ENCODE peak calls at places on chromosomes 6 and 20, in nine cellular contexts. One of them, this sample, is unnamed.

GRCh38 chr20:32325706-32326506 is 32.2 kb upstream of the ASXL1 start:
- DNase-seq in activated CD4-positive, alpha-beta T cell treated with anti-CD3 and anti-CD28 coated beads, Interleukin-2, amount 50 U/mL, for 1 hour: no peak
- DNase-seq in NCI-H774: peak; percentile 78
- DNase-seq in gastrocnemius medialis: no peak
- DNase-seq in T-cell: no peak
- DNase-seq in testis: no peak
- DNase-seq in fibroblast of lung: peak; percentile 61
- DNase-seq in NCI-H1694 treated with DMSO at 0.1 percent for 48 hours: no peak
- DNase-seq in KG1: no peak
- DNase-seq in this sample: no peak

GRCh38 chr6:3592371-3592941 is 135.6 kb upstream of the SLC22A23 start:
- DNase-seq in activated CD4-positive, alpha-beta T cell treated with anti-CD3 and anti-CD28 coated beads, Interleukin-2, amount 50 U/mL, for 1 hour: no peak
- DNase-seq in NCI-H774: no peak
- DNase-seq in gastrocnemius medialis: no peak
- DNase-seq in T-cell: no peak
- DNase-seq in testis: no peak
- DNase-seq in fibroblast of lung: peak; percentile 93
- DNase-seq in NCI-H1694 treated with DMSO at 0.1 percent for 48 hours: no peak
- DNase-seq in KG1: no peak
- DNase-seq in this sample: no peak

GRCh38 chr20:4585104-4585753 is 136.5 kb upstream of the PRND start:
- DNase-seq in activated CD4-positive, alpha-beta T cell treated with anti-CD3 and anti-CD28 coated beads, Interleukin-2, amount 50 U/mL, for 1 hour: no peak
- DNase-seq in NCI-H774: no peak
- DNase-seq in gastrocnemius medialis: no peak
- DNase-seq in T-cell: no peak
- DNase-seq in testis: no peak
- DNase-seq in fibroblast of lung: peak; percentile 94
- DNase-seq in NCI-H1694 treated with DMSO at 0.1 percent for 48 hours: no peak
- DNase-seq in KG1: no peak
- DNase-seq in this sample: no peak

GRCh38 chr6:158970640-158971291 is 29.2 kb downstream of the RSPH3 start:
- DNase-seq in activated CD4-positive, alpha-beta T cell treated with anti-CD3 and anti-CD28 coated beads, Interleukin-2, amount 50 U/mL, for 1 hour: no peak
- DNase-seq in NCI-H774: peak; percentile 7
- DNase-seq in gastrocnemius medialis: no peak
- DNase-seq in T-cell: no peak
- DNase-seq in testis: no peak
- DNase-seq in fibroblast of lung: no peak
- DNase-seq in NCI-H1694 treated with DMSO at 0.1 percent for 48 hours: no peak
- DNase-seq in KG1: no peak
- DNase-seq in this sample: no peak

GRCh38 chr6:142784344-142784743 is 160.6 kb downstream of the HIVEP2 start:
- DNase-seq in activated CD4-positive, alpha-beta T cell treated with anti-CD3 and anti-CD28 coated beads, Interleukin-2, amount 50 U/mL, for 1 hour: no peak
- DNase-seq in NCI-H774: no peak
- DNase-seq in gastrocnemius medialis: no peak
- DNase-seq in T-cell: no peak
- DNase-seq in testis: no peak
- DNase-seq in fibroblast of lung: no peak
- DNase-seq in NCI-H1694 treated with DMSO at 0.1 percent for 48 hours: no peak
- DNase-seq in KG1: peak; percentile 24
- DNase-seq in this sample: no peak

GRCh38 chr20:44540834-44541233 is 19.0 kb upstream of the SERINC3 start:
- DNase-seq in activated CD4-positive, alpha-beta T cell treated with anti-CD3 and anti-CD28 coated beads, Interleukin-2, amount 50 U/mL, for 1 hour: no peak
- DNase-seq in NCI-H774: no peak
- DNase-seq in gastrocnemius medialis: no peak
- DNase-seq in T-cell: no peak
- DNase-seq in testis: no peak
- DNase-seq in fibroblast of lung: no peak
- DNase-seq in NCI-H1694 treated with DMSO at 0.1 percent for 48 hours: no peak
- DNase-seq in KG1: no peak
- DNase-seq in this sample: no peak

GRCh38 chr6:151425561-151425960 is 26.4 kb downstream of the RMND1 start:
- DNase-seq in activated CD4-positive, alpha-beta T cell treated with anti-CD3 and anti-CD28 coated beads, Interleukin-2, amount 50 U/mL, for 1 hour: no peak
- DNase-seq in NCI-H774: no peak
- DNase-seq in gastrocnemius medialis: no peak
- DNase-seq in T-cell: no peak
- DNase-seq in testis: no peak
- DNase-seq in fibroblast of lung: no peak
- DNase-seq in NCI-H1694 treated with DMSO at 0.1 percent for 48 hours: no peak
- DNase-seq in KG1: no peak
- DNase-seq in this sample: no peak

GRCh38 chr20:1935696-1936366 is 40.6 kb downstream of the SIRPA start:
- DNase-seq in activated CD4-positive, alpha-beta T cell treated with anti-CD3 and anti-CD28 coated beads, Interleukin-2, amount 50 U/mL, for 1 hour: no peak
- DNase-seq in NCI-H774: no peak
- DNase-seq in gastrocnemius medialis: no peak
- DNase-seq in T-cell: no peak
- DNase-seq in testis: peak; percentile 78
- DNase-seq in fibroblast of lung: no peak
- DNase-seq in NCI-H1694 treated with DMSO at 0.1 percent for 48 hours: no peak
- DNase-seq in KG1: no peak
- DNase-seq in this sample: no peak

GRCh38 chr6:149168968-149169367 is 148.5 kb upstream of the TAB2 start:
- DNase-seq in activated CD4-positive, alpha-beta T cell treated with anti-CD3 and anti-CD28 coated beads, Interleukin-2, amount 50 U/mL, for 1 hour: no peak
- DNase-seq in NCI-H774: no peak
- DNase-seq in gastrocnemius medialis: no peak
- DNase-seq in T-cell: no peak
- DNase-seq in testis: no peak
- DNase-seq in fibroblast of lung: no peak
- DNase-seq in NCI-H1694 treated with DMSO at 0.1 percent for 48 hours: no peak
- DNase-seq in KG1: no peak
- DNase-seq in this sample: no peak

GRCh38 chr6:140394141-140394540 is 1019.7 kb upstream of the CITED2 start:
- DNase-seq in activated CD4-positive, alpha-beta T cell treated with anti-CD3 and anti-CD28 coated beads, Interleukin-2, amount 50 U/mL, for 1 hour: no peak
- DNase-seq in NCI-H774: no peak
- DNase-seq in gastrocnemius medialis: no peak
- DNase-seq in T-cell: no peak
- DNase-seq in testis: no peak
- DNase-seq in fibroblast of lung: peak; percentile 28
- DNase-seq in NCI-H1694 treated with DMSO at 0.1 percent for 48 hours: no peak
- DNase-seq in KG1: no peak
- DNase-seq in this sample: no peak

GRCh38 chr6:79604583-79605037 is 26.5 kb upstream of the SH3BGRL2 start:
- DNase-seq in activated CD4-positive, alpha-beta T cell treated with anti-CD3 and anti-CD28 coated beads, Interleukin-2, amount 50 U/mL, for 1 hour: no peak
- DNase-seq in NCI-H774: no peak
- DNase-seq in gastrocnemius medialis: no peak
- DNase-seq in T-cell: no peak
- DNase-seq in testis: no peak
- DNase-seq in fibroblast of lung: no peak
- DNase-seq in NCI-H1694 treated with DMSO at 0.1 percent for 48 hours: no peak
- DNase-seq in KG1: no peak
- DNase-seq in this sample: no peak

GRCh38 chr6:35722121-35722761 is 14.6 kb upstream of the ARMC12 start:
- DNase-seq in activated CD4-positive, alpha-beta T cell treated with anti-CD3 and anti-CD28 coated beads, Interleukin-2, amount 50 U/mL, for 1 hour: no peak
- DNase-seq in NCI-H774: no peak
- DNase-seq in gastrocnemius medialis: peak; percentile 94
- DNase-seq in T-cell: no peak
- DNase-seq in testis: peak; percentile 78
- DNase-seq in fibroblast of lung: peak; percentile 41
- DNase-seq in NCI-H1694 treated with DMSO at 0.1 percent for 48 hours: no peak
- DNase-seq in KG1: no peak
- DNase-seq in this sample: no peak

GRCh38 chr6:33628401-33628964 is 7.4 kb downstream of the ITPR3 start:
- DNase-seq in activated CD4-positive, alpha-beta T cell treated with anti-CD3 and anti-CD28 coated beads, Interleukin-2, amount 50 U/mL, for 1 hour: no peak
- DNase-seq in NCI-H774: peak; percentile 84
- DNase-seq in gastrocnemius medialis: no peak
- DNase-seq in T-cell: no peak
- DNase-seq in testis: no peak
- DNase-seq in fibroblast of lung: no peak
- DNase-seq in NCI-H1694 treated with DMSO at 0.1 percent for 48 hours: no peak
- DNase-seq in KG1: no peak
- DNase-seq in this sample: no peak